ENCODE peak calls at places on chromosome 17, in seven cellular contexts. R, K, J, P, Q, S and Y are unnamed samples.

GRCh38 chr17:51540151-51540550 is 279.8 kb downstream of the UTP18 start:
- DNase-seq in R (no peak), P (no peak), J (no peak), S (no peak), K (no peak), Q (no peak), Y (peak; percentile 54)

GRCh38 chr17:39527220-39527813 is 66.0 kb downstream of the CDK12 start:
- DNase-seq in J (peak; percentile 45), R (no peak), Q (no peak), P (no peak), S (no peak), K (no peak), Y (peak; percentile 4)

GRCh38 chr17:2837147-2837561 is 40.9 kb downstream of the RAP1GAP2 start:
- DNase-seq in R (no peak), P (no peak), S (no peak), Q (no peak), J (no peak), K (no peak), Y (no peak)

GRCh38 chr17:63768433-63768832 is 5.0 kb downstream of the CCDC47 start:
- DNase-seq in Q (no peak), K (no peak), S (no peak), J (no peak), R (no peak), P (no peak), Y (no peak)

GRCh38 chr17:27545562-27546229 is 85.3 kb upstream of the LGALS9 start:
- DNase-seq in J (no peak), K (no peak), S (peak; percentile 65), R (no peak), P (no peak), Q (no peak), Y (no peak)

GRCh38 chr17:68497885-68498319 is 14.3 kb upstream of the PRKAR1A start:
- DNase-seq in Q (no peak), K (no peak), R (no peak), S (no peak), P (no peak), J (peak; percentile 87), Y (no peak)

GRCh38 chr17:81233316-81233715 is 5.5 kb downstream of the TEPSIN start:
- DNase-seq in P (no peak), J (no peak), Q (no peak), R (no peak), K (no peak), S (no peak), Y (no peak)

GRCh38 chr17:29677139-29677834 is 54.6 kb upstream of the CORO6 start:
- DNase-seq in J (no peak), R (no peak), Q (no peak), S (no peak), K (no peak), P (no peak), Y (no peak)

GRCh38 chr17:62627904-62628603 is 584 bp downstream of the MRC2 start:
- DNase-seq in K (no peak), J (peak; percentile 65), Q (no peak), R (no peak), P (peak; percentile 55), S (no peak), Y (no peak)

GRCh38 chr17:39069114-39069756 is 82.2 kb downstream of the PLXDC1 start:
- DNase-seq in J (peak; percentile 45), P (peak; percentile 93), K (no peak), R (no peak), Q (peak; percentile 20), S (peak; percentile 15), Y (peak; percentile 34)

GRCh38 chr17:13525876-13526275 is 75.9 kb downstream of the HS3ST3A1 start:
- DNase-seq in Q (no peak), R (no peak), K (no peak), P (no peak), S (no peak), J (no peak), Y (no peak)

GRCh38 chr17:45312477-45313418 is 4.1 kb downstream of the MAP3K14 start:
- DNase-seq in R (no peak), J (no peak), P (no peak), S (no peak), K (no peak), Q (no peak), Y (no peak)

GRCh38 chr17:979539-980405 is at the start of gene NXN:
- DNase-seq in J (peak; percentile 31), Q (peak; percentile 56), S (peak; percentile 89), P (peak; percentile 65), R (no peak), K (peak; percentile 18), Y (peak; percentile 92)

GRCh38 chr17:38449364-38449763 is 21.1 kb downstream of the ARHGAP23 start:
- DNase-seq in R (no peak), J (no peak), K (no peak), S (no peak), Q (no peak), P (no peak), Y (no peak)

GRCh38 chr17:15321556-15322250 is 19.7 kb downstream of the TEKT3 start:
- DNase-seq in P (no peak), S (no peak), R (no peak), K (no peak), J (no peak), Q (no peak), Y (no peak)

GRCh38 chr17:40564883-40565744 is at the start of gene CCR7:
- DNase-seq in Q (no peak), R (no peak), S (no peak), J (no peak), P (no peak), K (no peak), Y (no peak)

GRCh38 chr17:77476498-77476897 is 335.7 kb downstream of the SEC14L1 start:
- DNase-seq in R (no peak), P (no peak), Q (no peak), J (no peak), K (no peak), S (no peak), Y (no peak)

GRCh38 chr17:58060596-58061191 is 22.5 kb upstream of the DYNLL2 start:
- DNase-seq in P (no peak), S (no peak), Q (no peak), R (no peak), K (no peak), J (no peak), Y (peak; percentile 16)

GRCh38 chr17:74282587-74283370 is 8.7 kb downstream of the DNAI2 start:
- DNase-seq in Q (no peak), K (no peak), P (no peak), R (no peak), J (peak; percentile 61), S (no peak), Y (no peak)

GRCh38 chr17:31597646-31598387 is 206.3 kb downstream of the RAB11FIP4 start:
- DNase-seq in R (no peak), Q (no peak), P (no peak), J (no peak), S (no peak), K (no peak), Y (no peak)

GRCh38 chr17:50056961-50057330 is 1.0 kb downstream of the ITGA3 start:
- DNase-seq in J (no peak), R (no peak), K (no peak), Q (no peak), S (no peak), P (no peak), Y (no peak)

GRCh38 chr17:9987779-9988585 is 82.9 kb upstream of the RCVRN start:
- DNase-seq in S (peak; percentile 19), Q (no peak), J (peak; percentile 4), K (no peak), R (no peak), P (peak; percentile 66), Y (no peak)

GRCh38 chr17:82412535-82413520 is 5.3 kb upstream of the HEXD start:
- DNase-seq in J (no peak), S (peak; percentile 37), K (no peak), Q (peak; percentile 58), P (no peak), R (no peak), Y (no peak)

GRCh38 chr17:66341462-66341861 is 39.0 kb downstream of the PRKCA start:
- DNase-seq in J (no peak), S (no peak), Q (no peak), P (no peak), R (no peak), K (no peak), Y (no peak)

GRCh38 chr17:1730345-1731193 is 6.1 kb downstream of the WDR81 start:
- DNase-seq in S (peak; percentile 49), K (no peak), R (no peak), J (peak; percentile 83), P (no peak), Q (no peak), Y (no peak)

GRCh38 chr17:43943769-43944418 is 1.6 kb upstream of the PPY start:
- DNase-seq in K (peak; percentile 10), J (peak; percentile 74), S (peak; percentile 82), P (peak; percentile 76), Q (peak; percentile 82), R (peak; percentile 31), Y (peak; percentile 43)

GRCh38 chr17:65130829-65131228 is 6.3 kb upstream of the RGS9 start:
- DNase-seq in K (no peak), Q (no peak), J (peak; percentile 21), P (no peak), S (no peak), R (no peak), Y (no peak)